ENCODE peak calls at places on chromosomes 6 and 20, in eight cellular contexts. One of them, this sample, is unnamed.

GRCh38 chr6:80607814-80608391 is 501.4 kb downstream of the BCKDHB start:
- DNase-seq in upper lobe of right lung: no peak
- DNase-seq in CD8-positive, alpha-beta T cell: no peak
- DNase-seq in brain microvascular endothelial cell: peak
- DNase-seq in tibial nerve: no peak
- DNase-seq in fibroblast of lung: peak
- DNase-seq in aorta: no peak
- DNase-seq in body of pancreas: peak
- DNase-seq in this sample: no peak

GRCh38 chr6:165010556-165011535 is 298.6 kb downstream of the C6orf118 start:
- DNase-seq in upper lobe of right lung: no peak
- DNase-seq in tibial nerve: no peak
- DNase-seq in CD8-positive, alpha-beta T cell: no peak
- DNase-seq in body of pancreas: no peak
- DNase-seq in brain microvascular endothelial cell: peak
- DNase-seq in fibroblast of lung: no peak
- DNase-seq in aorta: no peak
- DNase-seq in this sample: no peak

GRCh38 chr20:35833271-35833670 is 61.5 kb downstream of the PHF20 start:
- DNase-seq in brain microvascular endothelial cell: no peak
- DNase-seq in fibroblast of lung: peak
- DNase-seq in upper lobe of right lung: no peak
- DNase-seq in tibial nerve: no peak
- DNase-seq in body of pancreas: no peak
- DNase-seq in CD8-positive, alpha-beta T cell: no peak
- DNase-seq in aorta: no peak
- DNase-seq in this sample: no peak

GRCh38 chr20:48975955-48976354 is 54.4 kb downstream of the ARFGEF2 start:
- DNase-seq in CD8-positive, alpha-beta T cell: no peak
- DNase-seq in fibroblast of lung: no peak
- DNase-seq in brain microvascular endothelial cell: no peak
- DNase-seq in upper lobe of right lung: no peak
- DNase-seq in tibial nerve: no peak
- DNase-seq in aorta: no peak
- DNase-seq in body of pancreas: no peak
- DNase-seq in this sample: no peak

GRCh38 chr20:41889125-41889870 is 271.1 kb upstream of the CHD6 start:
- DNase-seq in fibroblast of lung: no peak
- DNase-seq in upper lobe of right lung: no peak
- DNase-seq in CD8-positive, alpha-beta T cell: no peak
- DNase-seq in body of pancreas: no peak
- DNase-seq in tibial nerve: no peak
- DNase-seq in aorta: no peak
- DNase-seq in brain microvascular endothelial cell: no peak
- DNase-seq in this sample: peak

GRCh38 chr6:43924222-43924702 is 154.3 kb downstream of the VEGFA start:
- DNase-seq in CD8-positive, alpha-beta T cell: peak
- DNase-seq in aorta: peak
- DNase-seq in brain microvascular endothelial cell: no peak
- DNase-seq in body of pancreas: peak
- DNase-seq in tibial nerve: no peak
- DNase-seq in upper lobe of right lung: peak
- DNase-seq in fibroblast of lung: peak
- DNase-seq in this sample: no peak

GRCh38 chr20:41138527-41139226 is 1.3 kb downstream of the PLCG1 start:
- DNase-seq in fibroblast of lung: no peak
- DNase-seq in brain microvascular endothelial cell: no peak
- DNase-seq in tibial nerve: no peak
- DNase-seq in upper lobe of right lung: peak
- DNase-seq in body of pancreas: no peak
- DNase-seq in CD8-positive, alpha-beta T cell: peak
- DNase-seq in aorta: peak
- DNase-seq in this sample: no peak

GRCh38 chr6:5843078-5843477 is 163.6 kb downstream of the NRN1 start:
- DNase-seq in brain microvascular endothelial cell: no peak
- DNase-seq in fibroblast of lung: no peak
- DNase-seq in CD8-positive, alpha-beta T cell: peak
- DNase-seq in aorta: no peak
- DNase-seq in body of pancreas: no peak
- DNase-seq in upper lobe of right lung: no peak
- DNase-seq in tibial nerve: no peak
- DNase-seq in this sample: no peak

GRCh38 chr6:110534731-110535164 is 58.3 kb upstream of the SLC22A16 start:
- DNase-seq in brain microvascular endothelial cell: peak
- DNase-seq in fibroblast of lung: peak
- DNase-seq in aorta: peak
- DNase-seq in tibial nerve: peak
- DNase-seq in body of pancreas: no peak
- DNase-seq in CD8-positive, alpha-beta T cell: no peak
- DNase-seq in upper lobe of right lung: no peak
- DNase-seq in this sample: no peak

GRCh38 chr6:47162793-47163192 is 120.7 kb upstream of the ADGRF1 start:
- DNase-seq in aorta: no peak
- DNase-seq in body of pancreas: no peak
- DNase-seq in brain microvascular endothelial cell: no peak
- DNase-seq in fibroblast of lung: no peak
- DNase-seq in upper lobe of right lung: no peak
- DNase-seq in CD8-positive, alpha-beta T cell: no peak
- DNase-seq in tibial nerve: no peak
- DNase-seq in this sample: no peak

GRCh38 chr6:121886223-121886830 is 450.9 kb downstream of the GJA1 start:
- DNase-seq in body of pancreas: no peak
- DNase-seq in aorta: no peak
- DNase-seq in tibial nerve: no peak
- DNase-seq in CD8-positive, alpha-beta T cell: no peak
- DNase-seq in upper lobe of right lung: no peak
- DNase-seq in brain microvascular endothelial cell: no peak
- DNase-seq in fibroblast of lung: peak
- DNase-seq in this sample: no peak

GRCh38 chr6:142635130-142635529 is 309.8 kb downstream of the HIVEP2 start:
- DNase-seq in tibial nerve: no peak
- DNase-seq in brain microvascular endothelial cell: peak
- DNase-seq in body of pancreas: no peak
- DNase-seq in fibroblast of lung: peak
- DNase-seq in upper lobe of right lung: no peak
- DNase-seq in aorta: no peak
- DNase-seq in CD8-positive, alpha-beta T cell: no peak
- DNase-seq in this sample: no peak

GRCh38 chr20:50140339-50140859 is 13.1 kb downstream of the PEDS1 start:
- DNase-seq in brain microvascular endothelial cell: no peak
- DNase-seq in fibroblast of lung: no peak
- DNase-seq in body of pancreas: no peak
- DNase-seq in aorta: no peak
- DNase-seq in upper lobe of right lung: no peak
- DNase-seq in tibial nerve: no peak
- DNase-seq in CD8-positive, alpha-beta T cell: no peak
- DNase-seq in this sample: no peak

GRCh38 chr20:32779500-32780215 is 17.5 kb downstream of the DNMT3B start:
- DNase-seq in tibial nerve: no peak
- DNase-seq in fibroblast of lung: no peak
- DNase-seq in upper lobe of right lung: no peak
- DNase-seq in brain microvascular endothelial cell: no peak
- DNase-seq in CD8-positive, alpha-beta T cell: no peak
- DNase-seq in aorta: no peak
- DNase-seq in body of pancreas: no peak
- DNase-seq in this sample: peak

GRCh38 chr20:25126630-25127029 is 44.7 kb upstream of the VSX1 start:
- DNase-seq in aorta: no peak
- DNase-seq in brain microvascular endothelial cell: no peak
- DNase-seq in fibroblast of lung: no peak
- DNase-seq in body of pancreas: no peak
- DNase-seq in upper lobe of right lung: no peak
- DNase-seq in CD8-positive, alpha-beta T cell: no peak
- DNase-seq in tibial nerve: no peak
- DNase-seq in this sample: no peak

GRCh38 chr6:156767603-156768467 is 9.3 kb upstream of the ARID1B start:
- DNase-seq in body of pancreas: no peak
- DNase-seq in CD8-positive, alpha-beta T cell: no peak
- DNase-seq in brain microvascular endothelial cell: no peak
- DNase-seq in tibial nerve: no peak
- DNase-seq in aorta: no peak
- DNase-seq in upper lobe of right lung: no peak
- DNase-seq in fibroblast of lung: no peak
- DNase-seq in this sample: no peak

GRCh38 chr6:96391776-96392175 is 129.8 kb upstream of the UFL1 start:
- DNase-seq in upper lobe of right lung: no peak
- DNase-seq in fibroblast of lung: no peak
- DNase-seq in tibial nerve: no peak
- DNase-seq in CD8-positive, alpha-beta T cell: no peak
- DNase-seq in aorta: no peak
- DNase-seq in brain microvascular endothelial cell: no peak
- DNase-seq in body of pancreas: peak
- DNase-seq in this sample: peak

GRCh38 chr20:7760261-7761048 is 179.8 kb downstream of the HAO1 start:
- DNase-seq in CD8-positive, alpha-beta T cell: no peak
- DNase-seq in aorta: no peak
- DNase-seq in tibial nerve: no peak
- DNase-seq in brain microvascular endothelial cell: no peak
- DNase-seq in fibroblast of lung: no peak
- DNase-seq in upper lobe of right lung: no peak
- DNase-seq in body of pancreas: no peak
- DNase-seq in this sample: no peak

DNA sequence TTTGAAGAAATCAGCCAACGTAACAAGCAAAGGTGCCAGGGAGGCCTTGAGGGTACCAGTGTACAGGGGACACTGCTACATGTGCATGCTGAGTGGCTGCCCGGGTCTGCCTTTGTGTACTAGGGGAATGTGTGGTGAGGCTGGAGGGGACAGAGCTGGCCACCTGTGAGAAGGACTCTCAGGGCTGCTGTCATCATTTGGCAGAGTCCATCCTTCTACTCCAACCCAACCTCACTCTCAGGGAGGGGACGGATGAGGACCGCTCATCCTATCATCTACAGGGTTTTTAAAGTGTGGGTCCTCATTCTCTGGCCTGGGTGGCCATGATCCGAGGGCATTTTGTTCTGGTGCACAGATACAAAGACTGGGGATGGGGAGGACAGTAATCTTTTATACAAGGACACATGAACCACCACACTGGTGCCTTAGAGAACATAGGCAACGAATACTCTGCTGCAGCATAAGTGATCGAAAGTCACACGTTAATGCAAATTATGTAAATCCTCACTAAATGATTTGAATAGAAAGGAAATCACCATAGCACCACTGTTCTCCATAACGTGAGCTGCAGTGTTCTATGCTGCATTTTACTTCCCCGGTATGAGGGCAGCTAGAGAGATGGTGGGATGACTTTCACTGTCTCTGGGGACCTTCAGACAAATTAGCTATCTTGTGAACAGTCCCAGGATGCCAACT is 181.4 kb downstream of the GMPR start:
- DNase-seq in upper lobe of right lung: no peak
- DNase-seq in fibroblast of lung: no peak
- DNase-seq in tibial nerve: no peak
- DNase-seq in brain microvascular endothelial cell: no peak
- DNase-seq in CD8-positive, alpha-beta T cell: no peak
- DNase-seq in aorta: no peak
- DNase-seq in body of pancreas: no peak
- DNase-seq in this sample: no peak
- H3K4me3 ChIP-seq in upper lobe of right lung: no peak
- H3K4me3 ChIP-seq in fibroblast of lung: no peak
- H3K4me3 ChIP-seq in tibial nerve: no peak
- H3K4me3 ChIP-seq in brain microvascular endothelial cell: no peak
- H3K4me3 ChIP-seq in CD8-positive, alpha-beta T cell: no peak
- H3K4me3 ChIP-seq in aorta: no peak
- H3K4me3 ChIP-seq in body of pancreas: no peak
- H3K4me3 ChIP-seq in this sample: no peak

GRCh38 chr6:41638801-41639555 is 710 bp downstream of the MDFI start:
- DNase-seq in aorta: peak
- DNase-seq in brain microvascular endothelial cell: peak
- DNase-seq in upper lobe of right lung: no peak
- DNase-seq in tibial nerve: no peak
- DNase-seq in CD8-positive, alpha-beta T cell: no peak
- DNase-seq in fibroblast of lung: peak
- DNase-seq in body of pancreas: peak
- DNase-seq in this sample: peak

GRCh38 chr6:41637179-41638001 is 878 bp upstream of the MDFI start:
- DNase-seq in brain microvascular endothelial cell: no peak
- DNase-seq in CD8-positive, alpha-beta T cell: no peak
- DNase-seq in body of pancreas: no peak
- DNase-seq in upper lobe of right lung: no peak
- DNase-seq in fibroblast of lung: no peak
- DNase-seq in tibial nerve: no peak
- DNase-seq in aorta: peak
- DNase-seq in this sample: peak

GRCh38 chr6:41636803-41637178 is 1.5 kb upstream of the MDFI start:
- DNase-seq in brain microvascular endothelial cell: no peak
- DNase-seq in aorta: peak
- DNase-seq in upper lobe of right lung: peak
- DNase-seq in body of pancreas: peak
- DNase-seq in tibial nerve: no peak
- DNase-seq in CD8-positive, alpha-beta T cell: no peak
- DNase-seq in fibroblast of lung: no peak
- DNase-seq in this sample: no peak

GRCh38 chr6:41639556-41640371 is 1.5 kb downstream of the MDFI start:
- DNase-seq in upper lobe of right lung: peak
- DNase-seq in fibroblast of lung: no peak
- DNase-seq in CD8-positive, alpha-beta T cell: no peak
- DNase-seq in brain microvascular endothelial cell: no peak
- DNase-seq in aorta: peak
- DNase-seq in tibial nerve: no peak
- DNase-seq in body of pancreas: no peak
- DNase-seq in this sample: no peak

GRCh38 chr6:41638002-41638800 is at the start of gene MDFI:
- DNase-seq in CD8-positive, alpha-beta T cell: no peak
- DNase-seq in body of pancreas: no peak
- DNase-seq in fibroblast of lung: no peak
- DNase-seq in tibial nerve: no peak
- DNase-seq in upper lobe of right lung: no peak
- DNase-seq in brain microvascular endothelial cell: no peak
- DNase-seq in aorta: peak
- DNase-seq in this sample: peak
- H3K27ac ChIP-seq in CD8-positive, alpha-beta T cell: no peak
- H3K27ac ChIP-seq in body of pancreas: peak
- H3K27ac ChIP-seq in fibroblast of lung: no peak
- H3K27ac ChIP-seq in tibial nerve: peak
- H3K27ac ChIP-seq in upper lobe of right lung: peak
- H3K27ac ChIP-seq in brain microvascular endothelial cell: no peak
- H3K27ac ChIP-seq in aorta: no peak
- H3K27ac ChIP-seq in this sample: peak

GRCh38 chr6:11120273-11121005 is 8.9 kb upstream of the ERVFRD-1 start:
- DNase-seq in brain microvascular endothelial cell: peak
- DNase-seq in CD8-positive, alpha-beta T cell: no peak
- DNase-seq in aorta: no peak
- DNase-seq in tibial nerve: no peak
- DNase-seq in body of pancreas: no peak
- DNase-seq in fibroblast of lung: peak
- DNase-seq in upper lobe of right lung: no peak
- DNase-seq in this sample: no peak
- H3K4me3 ChIP-seq in brain microvascular endothelial cell: no peak
- H3K4me3 ChIP-seq in CD8-positive, alpha-beta T cell: no peak
- H3K4me3 ChIP-seq in aorta: no peak
- H3K4me3 ChIP-seq in tibial nerve: no peak
- H3K4me3 ChIP-seq in body of pancreas: no peak
- H3K4me3 ChIP-seq in fibroblast of lung: no peak
- H3K4me3 ChIP-seq in upper lobe of right lung: no peak
- H3K4me3 ChIP-seq in this sample: no peak

DNA sequence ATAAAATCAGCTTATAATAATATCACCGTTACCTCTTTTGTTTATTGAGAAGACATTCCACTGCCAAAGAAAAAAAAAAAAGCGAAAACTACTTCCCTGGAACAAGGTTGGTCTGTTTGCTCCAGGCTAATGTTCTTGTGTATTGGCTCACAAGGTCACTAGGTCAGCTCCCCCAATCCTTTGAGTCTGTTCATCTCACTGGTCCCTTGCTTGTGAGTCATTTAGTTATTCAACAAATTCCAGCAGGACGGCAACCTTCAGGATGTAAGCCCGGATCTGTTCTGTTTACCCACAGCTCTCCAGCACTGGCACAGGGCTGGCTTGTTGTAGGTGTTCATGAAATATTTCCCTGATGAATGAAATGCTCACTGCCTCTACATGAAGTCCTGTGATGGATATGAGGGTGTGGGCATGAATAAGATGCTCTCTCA is 3.3 kb downstream of the ARHGAP40 start:
- DNase-seq in CD8-positive, alpha-beta T cell: no peak
- DNase-seq in upper lobe of right lung: no peak
- DNase-seq in tibial nerve: no peak
- DNase-seq in aorta: no peak
- DNase-seq in fibroblast of lung: no peak
- DNase-seq in body of pancreas: no peak
- DNase-seq in brain microvascular endothelial cell: peak
- DNase-seq in this sample: no peak
- H3K27ac ChIP-seq in CD8-positive, alpha-beta T cell: no peak
- H3K27ac ChIP-seq in upper lobe of right lung: no peak
- H3K27ac ChIP-seq in tibial nerve: no peak
- H3K27ac ChIP-seq in aorta: no peak
- H3K27ac ChIP-seq in fibroblast of lung: no peak
- H3K27ac ChIP-seq in body of pancreas: no peak
- H3K27ac ChIP-seq in brain microvascular endothelial cell: no peak
- H3K27ac ChIP-seq in this sample: no peak

This sample was measured in WERI-Rb-1.